ENCODE peak calls at places on chromosome 19, in four cellular contexts. S, N, P and Q are unnamed samples.

GRCh38 chr19:4083677-4084546 is 17.2 kb upstream of the ZBTB7A start:
- DNase-seq in N (peak; percentile 85), P (peak; percentile 69), S (no peak), Q (no peak)

GRCh38 chr19:47762615-47763308 is 15.7 kb upstream of the SELENOW start:
- DNase-seq in N (peak; percentile 74), S (peak; percentile 51), P (peak; percentile 68), Q (no peak)

GRCh38 chr19:39372047-39372802 is 18.7 kb downstream of the PAF1 start:
- DNase-seq in P (peak; percentile 97), S (no peak), N (peak; percentile 91), Q (peak; percentile 94)

GRCh38 chr19:55156202-55157063 is 1.1 kb downstream of the TNNI3 start:
- DNase-seq in N (peak; percentile 81), S (peak; percentile 98), P (peak; percentile 91), Q (no peak)

GRCh38 chr19:5332501-5332900 is 8.1 kb downstream of the PTPRS start:
- DNase-seq in N (no peak), S (no peak), P (peak; percentile 41), Q (no peak)

GRCh38 chr19:15197275-15198005 is 3.4 kb downstream of the NOTCH3 start:
- DNase-seq in S (no peak), P (peak; percentile 88), N (no peak), Q (no peak)

GRCh38 chr19:56245062-56245740 is 27.3 kb upstream of the EDDM13 start:
- DNase-seq in P (no peak), N (no peak), S (no peak), Q (no peak)

GRCh38 chr19:14073925-14074838 is 1.6 kb downstream of the MISP3 start:
- DNase-seq in N (peak; percentile 80), P (peak; percentile 94), S (no peak), Q (no peak)

GRCh38 chr19:43575955-43576451 is 402 bp downstream of the PINLYP start:
- DNase-seq in S (no peak), N (peak; percentile 76), P (peak; percentile 15), Q (no peak)

GRCh38 chr19:41893899-41894298 is 10.9 kb downstream of the ARHGEF1 start:
- DNase-seq in S (peak; percentile 82), P (peak; percentile 68), N (no peak), Q (no peak)

GRCh38 chr19:18203408-18203862 is 407 bp downstream of the RAB3A start:
- DNase-seq in P (no peak), N (peak; percentile 89), S (no peak), Q (no peak)

GRCh38 chr19:17136026-17136425 is 60.4 kb downstream of the MYO9B start:
- DNase-seq in N (no peak), P (no peak), S (peak; percentile 78), Q (no peak)

GRCh38 chr19:19696386-19696785 is 27.7 kb downstream of the ZNF101 start:
- DNase-seq in N (no peak), P (no peak), S (no peak), Q (no peak)

GRCh38 chr19:45667620-45668341 is at the start of gene GIPR:
- DNase-seq in N (peak; percentile 81), S (peak; percentile 94), P (peak; percentile 73), Q (no peak)

GRCh38 chr19:33273881-33274662 is 28.3 kb downstream of the CEBPA start:
- DNase-seq in P (peak; percentile 97), N (peak; percentile 66), S (no peak), Q (peak; percentile 56)

GRCh38 chr19:18419195-18419698 is at the start of gene SSBP4:
- DNase-seq in P (peak; percentile 99), S (peak; percentile 88), N (peak; percentile 92), Q (peak; percentile 81)

GRCh38 chr19:31258211-31259052 is 90.8 kb downstream of the TSHZ3 start:
- DNase-seq in S (peak; percentile 61), P (peak; percentile 44), N (no peak), Q (no peak)

GRCh38 chr19:14059652-14060155 is 2.2 kb downstream of the PALM3 start:
- DNase-seq in P (peak; percentile 64), S (no peak), N (no peak), Q (no peak)

GRCh38 chr19:11539495-11540365 is 1.1 kb downstream of the CNN1 start:
- DNase-seq in P (peak; percentile 89), S (peak; percentile 73), N (no peak), Q (no peak)

GRCh38 chr19:20388826-20389225 is 176.8 kb downstream of the ZNF737 start:
- DNase-seq in S (no peak), P (no peak), N (no peak), Q (no peak)

GRCh38 chr19:31613683-31614219 is 264.5 kb upstream of the TSHZ3 start:
- DNase-seq in N (no peak), P (peak; percentile 42), S (no peak), Q (no peak)

GRCh38 chr19:55554749-55555152 is 9.4 kb upstream of the SBK3 start:
- DNase-seq in N (no peak), S (no peak), P (no peak), Q (no peak)

GRCh38 chr19:12778020-12778904 is 2.9 kb upstream of the HOOK2 start:
- DNase-seq in P (peak; percentile 98), S (peak; percentile 84), N (peak; percentile 94), Q (peak; percentile 86)

GRCh38 chr19:49689133-49690072 is at the start of gene ADM5:
- DNase-seq in N (no peak), S (peak; percentile 93), P (peak; percentile 70), Q (no peak)
- H3K4me3 ChIP-seq in N (peak within 1 kb of the TSS; percentile 62), S (peak within 1 kb of the TSS; percentile 82), P (peak within 1 kb of the TSS; percentile 76), Q (peak within 1 kb of the TSS; percentile 53)

DNA sequence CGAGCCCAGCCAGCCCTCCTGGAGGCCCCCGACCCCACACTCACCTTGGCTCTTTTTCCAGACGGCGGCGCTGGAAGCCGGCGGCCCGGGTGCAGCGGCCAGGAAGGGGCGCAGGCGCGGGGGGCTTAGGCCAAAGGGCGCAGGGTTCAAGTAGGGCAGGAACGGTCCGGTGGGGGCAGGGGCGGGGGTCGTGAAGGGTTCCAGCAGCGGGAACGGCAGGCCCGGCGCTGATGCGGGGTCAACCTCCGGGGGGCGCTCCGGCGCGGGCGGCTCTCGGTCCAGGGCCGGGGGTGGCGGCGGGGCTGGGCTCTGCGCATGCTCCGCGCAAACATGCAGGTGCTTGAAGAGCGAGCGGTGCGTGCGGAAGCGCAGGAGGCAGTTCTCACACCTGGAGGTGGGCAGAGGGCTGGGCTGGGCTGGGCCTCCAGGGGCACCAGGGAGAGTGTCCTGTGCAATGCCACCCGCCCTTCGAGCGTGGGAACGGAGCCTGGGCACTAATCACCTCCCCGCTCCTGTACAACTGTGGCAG is 2.3 kb downstream of the ZNF414 start:
- DNase-seq in S (no peak), P (peak; percentile 54), N (no peak), Q (no peak)
- TF ChIP-seq CTCF in S (peak; percentile 54), P (no peak), N (no peak), Q (no peak)

GRCh38 chr19:38321646-38322323 is 2.1 kb downstream of the KCNK6 start:
- DNase-seq in N (no peak), S (no peak), P (peak; percentile 95), Q (no peak)
- H3K4me3 ChIP-seq in N (peak overlapping the region; percentile 62), S (peak overlapping the region; percentile 79), P (peak overlapping the region; percentile 43), Q (no peak overlapping the region)

GRCh38 chr19:6735181-6735891 is 2.0 kb downstream of the GPR108 start:
- DNase-seq in P (peak; percentile 69), N (no peak), S (peak; percentile 77), Q (no peak)

GRCh38 chr19:6732803-6733337 is 4.5 kb downstream of the GPR108 start:
- DNase-seq in N (no peak), S (no peak), P (peak; percentile 58), Q (no peak)

GRCh38 chr19:6734096-6734696 is 3.2 kb downstream of the GPR108 start:
- DNase-seq in P (no peak), N (peak; percentile 48), S (no peak), Q (no peak)

GRCh38 chr19:6731822-6732221 is 5.6 kb downstream of the GPR108 start:
- DNase-seq in N (no peak), S (no peak), P (peak; percentile 39), Q (no peak)

GRCh38 chr19:6733338-6734095 is 3.9 kb downstream of the GPR108 start:
- DNase-seq in S (peak; percentile 77), N (no peak), P (peak; percentile 83), Q (no peak)
- TF ChIP-seq CTCF in S (peak; percentile 73), N (peak; percentile 5), P (peak; percentile 15), Q (peak; percentile 33)

GRCh38 chr19:34430738-34431625 is 2.8 kb downstream of the UBA2 start:
- DNase-seq in S (peak; percentile 58), P (peak; percentile 95), N (no peak), Q (peak; percentile 53)
- H3K4me3 ChIP-seq in S (peak overlapping the region; percentile 90), P (no peak overlapping the region), N (peak overlapping the region; percentile 18), Q (no peak overlapping the region)